ENCODE peak calls at places on chromosome 3, in ten cellular contexts. E is psoas muscle, Q is right atrium auricular region, F is osteoblast, C is right lobe of liver, O is hepatocyte, V is colonic mucosa, I is cardiac muscle cell, Y is SJSA1, P is body of pancreas. L is an unnamed sample. For H3K36me3 and H3K4me1, the result is how much of the 10 kb centered on the place peaks cover.

GRCh38 chr3:106542101-106542769 is 673.4 kb upstream of the CBLB start:
- DNase-seq in E (no peak), Q (no peak), F (no peak), C (no peak), O (no peak), V (no peak), I (no peak), Y (no peak), P (no peak), L (no peak)

GRCh38 chr3:32780735-32781210 is 37.0 kb upstream of the TRIM71 start:
- DNase-seq in E (no peak), Q (peak), F (peak), C (peak), O (peak), V (peak), I (peak), Y (peak), P (peak), L (no peak)

GRCh38 chr3:98697225-98697624 is 65.9 kb upstream of the ST3GAL6 start:
- DNase-seq in E (no peak), Q (no peak), F (no peak), C (no peak), O (no peak), V (no peak), I (no peak), Y (no peak), P (no peak), L (no peak)

GRCh38 chr3:112770907-112771306 is 75.8 kb downstream of the CD200R1L start:
- DNase-seq in E (no peak), Q (no peak), F (no peak), C (no peak), O (no peak), V (no peak), I (no peak), Y (no peak), P (no peak), L (no peak)

GRCh38 chr3:141960731-141961130 is 84.3 kb downstream of the ATP1B3 start:
- DNase-seq in E (no peak), Q (peak), F (no peak), C (no peak), O (no peak), V (no peak), I (no peak), Y (peak), P (no peak), L (no peak)

GRCh38 chr3:62260655-62261054 is 112.7 kb downstream of the FEZF2 start:
- DNase-seq in E (no peak), Q (no peak), F (no peak), C (no peak), O (no peak), V (no peak), I (no peak), Y (no peak), P (no peak), L (no peak)

GRCh38 chr3:153970735-153971347 is 150.3 kb upstream of the ARHGEF26 start:
- DNase-seq in E (no peak), Q (no peak), F (peak), C (no peak), O (no peak), V (no peak), I (no peak), Y (no peak), P (no peak), L (no peak)

GRCh38 chr3:49238274-49239127 is 38.5 kb downstream of the C3orf62 start:
- DNase-seq in E (no peak), Q (peak), F (peak), C (no peak), O (peak), V (peak), I (peak), Y (no peak), P (no peak), L (no peak)

GRCh38 chr3:124498891-124499290 is 231.4 kb upstream of the UMPS start:
- DNase-seq in E (no peak), Q (no peak), F (no peak), C (no peak), O (no peak), V (no peak), I (no peak), Y (no peak), P (no peak), L (no peak)

GRCh38 chr3:165855581-165855980 is 18.4 kb upstream of the BCHE start:
- DNase-seq in E (no peak), Q (no peak), F (no peak), C (no peak), O (no peak), V (no peak), I (no peak), Y (no peak), P (no peak), L (no peak)

GRCh38 chr3:65052101-65052500 is 364.3 kb upstream of the ADAMTS9 start:
- DNase-seq in E (no peak), Q (no peak), F (peak), C (no peak), O (no peak), V (no peak), I (no peak), Y (no peak), P (no peak), L (no peak)

GRCh38 chr3:197592361-197593045 is 36.7 kb upstream of the BDH1 start:
- DNase-seq in E (no peak), Q (peak), F (no peak), C (no peak), O (no peak), V (no peak), I (no peak), Y (no peak), P (no peak), L (no peak)

GRCh38 chr3:24088782-24089181 is 143.7 kb downstream of the NR1D2 start:
- DNase-seq in E (no peak), Q (no peak), F (peak), C (no peak), O (peak), V (no peak), I (no peak), Y (no peak), P (no peak), L (no peak)

GRCh38 chr3:186255703-186256331 is 106.2 kb downstream of the DGKG start:
- DNase-seq in E (no peak), Q (no peak), F (no peak), C (no peak), O (no peak), V (no peak), I (peak), Y (no peak), P (peak), L (no peak)

GRCh38 chr3:14467723-14468620 is 65.6 kb downstream of the SLC6A6 start:
- DNase-seq in E (no peak), Q (no peak), F (peak), C (no peak), O (peak), V (peak), I (peak), Y (no peak), P (peak), L (no peak)

GRCh38 chr3:31770822-31771326 is 210.2 kb downstream of the OSBPL10 start:
- DNase-seq in E (no peak), Q (no peak), F (no peak), C (no peak), O (no peak), V (no peak), I (no peak), Y (no peak), P (no peak), L (no peak)

DNA sequence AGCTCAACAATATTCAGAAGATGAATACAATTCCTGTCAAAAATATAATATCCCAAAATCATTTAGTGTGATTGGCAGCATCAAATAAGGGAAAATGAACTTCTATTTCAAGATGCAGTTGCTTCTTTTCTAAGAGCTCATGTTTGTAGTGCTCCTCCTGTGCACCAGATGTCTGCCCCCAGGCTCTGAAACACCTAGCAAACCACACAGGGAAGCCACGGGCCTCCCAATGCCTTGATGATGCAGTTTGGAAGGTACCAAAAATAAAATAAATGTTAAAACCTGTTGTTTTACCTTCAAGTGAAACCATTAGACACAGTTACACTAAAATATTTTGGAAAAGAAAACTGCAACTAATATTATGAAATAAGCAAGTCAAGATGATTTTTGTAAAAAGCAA is 22.2 kb downstream of the CFAP20DC start:
- DNase-seq in E (no peak), Q (no peak), F (no peak), C (no peak), O (no peak), V (no peak), I (no peak), Y (no peak), P (no peak), L (no peak)
- H3K36me3 ChIP-seq in E (under half), Q (under half), F (under half), C (under half), O (under half), V (under half), I (under half), Y (under half), P (under half), L (under half)

DNA sequence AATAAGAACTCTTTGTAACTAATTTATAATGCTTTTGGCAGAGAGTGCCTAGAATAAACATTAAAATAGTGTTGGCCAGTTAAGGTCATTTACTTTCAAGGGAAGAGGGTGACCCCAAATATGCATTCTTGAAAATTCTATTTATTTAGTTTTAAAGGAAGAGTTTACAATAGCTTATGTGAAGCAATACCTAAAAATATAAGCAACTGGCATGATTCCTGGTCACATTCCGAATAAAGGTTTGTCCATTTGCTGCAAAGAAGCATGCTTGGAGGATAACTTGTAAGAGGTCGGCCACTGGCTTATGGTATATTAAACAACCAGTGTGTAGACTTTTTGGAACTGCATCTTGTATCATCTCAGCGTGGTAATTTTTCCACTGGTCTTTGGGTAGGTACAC is 10.2 kb downstream of the MITF start:
- DNase-seq in E (no peak), Q (no peak), F (no peak), C (no peak), O (no peak), V (no peak), I (no peak), Y (no peak), P (no peak), L (no peak)
- H3K27ac ChIP-seq in E (no peak), Q (peak), F (no peak), C (no peak), O (no peak), V (no peak), I (no peak), Y (no peak), P (no peak), L (no peak)

GRCh38 chr3:123323781-123324180 is 122.0 kb downstream of the SEC22A start:
- DNase-seq in E (no peak), Q (no peak), F (no peak), C (peak), O (no peak), V (no peak), I (no peak), Y (no peak), P (no peak), L (no peak)
- H3K4me1 ChIP-seq in E (under half), Q (under half), F (under half), C (under half), O (under half), V (under half), I (under half), Y (under half), P (under half), L (under half)

GRCh38 chr3:184868477-184868876 is 56.5 kb downstream of the VPS8 start:
- DNase-seq in E (no peak), Q (no peak), F (no peak), C (no peak), O (no peak), V (no peak), I (no peak), Y (no peak), P (no peak), L (no peak)
- H3K36me3 ChIP-seq in E (under half), Q (under half), F (under half), C (under half), O (under half), V (under half), I (under half), Y (under half), P (under half), L (under half)

DNA sequence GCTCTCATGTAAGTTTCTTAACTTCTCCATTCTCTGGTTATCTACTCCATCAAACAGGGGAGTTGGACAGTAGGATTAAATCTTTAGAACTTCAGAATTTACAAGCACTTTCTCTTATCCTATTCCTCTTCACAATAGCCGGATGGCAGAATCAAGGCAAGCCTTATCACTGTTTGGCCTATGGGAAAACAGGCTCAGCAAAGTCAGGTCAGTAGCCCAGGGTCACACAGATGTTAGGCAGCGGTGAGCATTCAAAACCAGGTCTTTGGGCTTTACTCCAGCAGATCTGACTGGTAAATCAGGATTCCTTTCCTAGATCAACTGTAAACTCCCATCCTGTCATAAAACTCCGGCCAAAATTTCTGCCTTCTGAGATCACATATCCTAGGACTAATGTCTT is 258.4 kb downstream of the OPA1 start:
- DNase-seq in E (no peak), Q (no peak), F (no peak), C (no peak), O (no peak), V (no peak), I (no peak), Y (no peak), P (no peak), L (no peak)
- H3K27ac ChIP-seq in E (no peak), Q (peak), F (no peak), C (no peak), O (peak), V (peak), I (no peak), Y (no peak), P (peak), L (peak)

DNA sequence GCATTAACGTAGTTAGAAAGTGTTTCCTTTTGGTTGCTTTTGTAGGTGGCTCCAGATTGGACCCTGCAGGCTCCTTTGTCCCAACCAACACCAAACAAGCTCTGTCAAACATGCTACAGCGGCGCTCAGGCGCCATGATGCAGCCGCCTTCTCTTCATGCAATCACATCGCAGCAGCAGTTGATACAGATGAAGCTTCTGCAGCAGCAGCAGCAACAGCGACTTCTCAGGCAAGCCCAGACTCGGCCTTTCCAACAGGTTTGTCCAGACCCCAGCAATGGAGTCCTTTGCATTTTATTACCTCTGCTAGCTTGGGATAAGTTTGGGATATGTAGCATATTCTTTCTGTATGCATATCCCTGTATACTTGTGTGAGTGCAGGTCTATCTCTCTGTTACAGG is 10.1 kb upstream of the P2RY12 start:
- DNase-seq in E (no peak), Q (no peak), F (no peak), C (no peak), O (no peak), V (no peak), I (no peak), Y (no peak), P (no peak), L (no peak)
- H3K4me1 ChIP-seq in E (under half), Q (under half), F (under half), C (under half), O (under half), V (under half), I (under half), Y (under half), P (under half), L (under half)

DNA sequence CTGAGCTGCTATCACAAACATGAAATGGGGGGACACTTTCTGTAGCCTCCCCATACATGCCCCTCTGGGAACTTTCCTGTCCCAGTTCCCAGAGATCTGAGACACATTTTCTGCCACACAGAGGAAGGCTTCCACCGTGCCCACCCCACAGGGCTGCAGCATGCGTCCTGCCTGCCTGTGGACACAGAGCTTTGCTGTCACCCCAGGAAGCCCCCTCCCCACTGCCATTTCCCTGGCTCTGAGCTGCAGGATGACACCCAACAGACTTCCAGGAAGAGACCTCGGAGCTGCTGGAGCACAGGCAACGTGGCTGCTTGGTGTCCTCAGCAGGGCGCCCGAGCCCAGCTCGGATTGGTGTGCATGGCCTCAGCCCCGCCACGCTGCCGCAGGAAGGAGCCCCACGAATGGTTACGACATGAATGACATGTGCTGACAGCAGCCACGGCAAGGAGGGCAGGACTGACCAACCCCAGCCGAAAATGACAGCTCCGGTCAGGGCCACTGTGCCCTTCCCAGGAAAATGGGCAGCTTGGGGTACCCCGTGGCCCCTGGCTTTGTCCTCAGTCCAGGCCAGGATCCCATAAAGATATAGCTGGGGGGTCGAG is 81.3 kb downstream of the VGLL4 start:
- DNase-seq in E (no peak), Q (no peak), F (peak), C (no peak), O (no peak), V (no peak), I (no peak), Y (no peak), P (no peak), L (no peak)
- H3K36me3 ChIP-seq in E (under half), Q (under half), F (half or more), C (under half), O (under half), V (under half), I (under half), Y (half or more), P (under half), L (under half)

GRCh38 chr3:108099679-108100428 is 9.0 kb upstream of the CD47 start:
- DNase-seq in E (no peak), Q (no peak), F (peak), C (no peak), O (no peak), V (no peak), I (no peak), Y (no peak), P (no peak), L (no peak)
- H3K27ac ChIP-seq in E (no peak), Q (no peak), F (no peak), C (no peak), O (no peak), V (no peak), I (no peak), Y (no peak), P (no peak), L (no peak)

DNA sequence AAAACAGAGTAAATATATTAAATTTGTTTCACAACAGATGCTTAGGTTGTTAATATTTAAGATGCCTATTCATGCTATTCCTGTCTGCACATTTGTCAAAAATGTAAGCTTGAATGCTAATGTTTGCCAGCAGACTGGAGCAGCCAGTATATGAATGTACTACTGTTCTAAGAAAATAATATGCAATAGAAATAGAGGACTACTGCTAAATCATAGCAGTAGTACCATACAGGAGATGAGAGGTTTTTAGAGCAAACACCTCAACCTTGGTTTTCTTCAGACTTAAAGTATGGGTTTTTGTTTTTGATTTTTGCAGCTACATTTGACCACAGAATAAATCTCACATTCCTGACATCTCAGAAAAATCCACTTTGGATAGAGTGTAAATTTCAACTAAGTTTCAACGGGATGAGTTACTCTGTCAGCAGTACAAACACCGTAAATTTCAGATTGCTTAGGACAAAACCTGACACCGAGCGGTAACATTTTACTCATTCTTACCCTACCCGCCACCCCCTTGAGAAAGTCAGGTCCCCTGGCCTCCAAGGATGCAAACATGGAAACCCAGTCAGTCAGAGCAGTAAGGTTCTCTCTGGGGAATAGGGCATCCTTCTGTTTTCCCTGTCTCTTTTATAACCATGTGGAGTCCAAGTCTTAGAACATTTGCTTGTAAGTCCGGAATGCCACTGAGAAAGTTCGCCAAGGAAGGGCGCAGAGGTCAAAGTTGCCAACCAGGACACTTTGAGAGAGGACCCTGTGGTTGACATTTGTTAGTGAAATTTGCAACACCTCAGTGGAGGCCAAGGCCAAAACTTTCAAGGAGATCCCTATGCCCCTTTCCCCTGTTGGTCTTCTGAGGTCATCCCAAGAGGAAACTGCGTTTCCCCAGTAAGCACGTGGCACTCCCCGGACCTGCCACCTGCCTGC is 17.9 kb upstream of the SATB1 start:
- DNase-seq in E (no peak), Q (no peak), F (peak), C (no peak), O (no peak), V (no peak), I (no peak), Y (no peak), P (no peak), L (no peak)
- H3K4me1 ChIP-seq in E (under half), Q (under half), F (under half), C (under half), O (under half), V (under half), I (under half), Y (under half), P (under half), L (under half)

GRCh38 chr3:46998121-46998851 is 18.8 kb downstream of the NBEAL2 start:
- DNase-seq in E (peak), Q (no peak), F (peak), C (peak), O (peak), V (peak), I (peak), Y (peak), P (peak), L (no peak)
- H3K36me3 ChIP-seq in E (under half), Q (under half), F (under half), C (under half), O (under half), V (under half), I (under half), Y (under half), P (under half), L (under half)